ENCODE peak calls at places on chromosomes 4 and X, in nine cellular contexts. M, I, A, W, Y, C, H, E and K are unnamed samples.

GRCh38 chrX:97126020-97126419 is 242.3 kb downstream of the RPA4 start:
- DNase-seq in M (no peak), I (no peak), A (peak), W (no peak), Y (no peak), C (no peak), H (no peak), E (peak), K (no peak)

GRCh38 chr4:829291-829690 is 3.4 kb upstream of the CPLX1 start:
- DNase-seq in M (no peak), I (no peak), A (no peak), W (no peak), Y (no peak), C (no peak), H (no peak), E (no peak), K (no peak)

GRCh38 chr4:45033676-45034410 is 307.5 kb upstream of the GNPDA2 start:
- DNase-seq in M (no peak), I (no peak), A (no peak), W (no peak), Y (peak), C (no peak), H (no peak), E (no peak), K (no peak)

GRCh38 chrX:143094501-143095110 is 68.9 kb downstream of the SPANXN4 start:
- DNase-seq in M (no peak), I (no peak), A (no peak), W (no peak), Y (no peak), C (no peak), H (no peak), E (no peak), K (no peak)

GRCh38 chr4:89373396-89373795 is 65.8 kb upstream of the GPRIN3 start:
- DNase-seq in M (no peak), I (no peak), A (no peak), W (no peak), Y (no peak), C (no peak), H (no peak), E (no peak), K (no peak)

GRCh38 chr4:169229571-169230028 is 41.2 kb downstream of the SH3RF1 start:
- DNase-seq in M (no peak), I (no peak), A (peak), W (no peak), Y (peak), C (no peak), H (no peak), E (peak), K (no peak)

GRCh38 chr4:123877561-123877960 is 481.0 kb downstream of the SPRY1 start:
- DNase-seq in M (no peak), I (no peak), A (no peak), W (no peak), Y (no peak), C (no peak), H (no peak), E (no peak), K (no peak)

GRCh38 chr4:167219090-167219489 is 15.2 kb downstream of the SPOCK3 start:
- DNase-seq in M (no peak), I (no peak), A (no peak), W (no peak), Y (peak), C (no peak), H (no peak), E (no peak), K (no peak)

GRCh38 chr4:86356831-86357230 is 3.0 kb downstream of the MAPK10 start:
- DNase-seq in M (no peak), I (no peak), A (no peak), W (no peak), Y (no peak), C (no peak), H (no peak), E (no peak), K (no peak)